ENCODE peak calls at places on chromosomes 11 and 22, in seven cellular contexts. O, Z, J, R, C, U and Y are unnamed samples.

GRCh38 chr11:103537904-103538502 is 428.8 kb downstream of the DYNC2H1 start:
- DNase-seq in O (peak), Z (no peak), J (peak), R (peak), C (no peak), U (peak), Y (peak)

GRCh38 chr11:95835768-95836488 is 45.6 kb downstream of the CEP57 start:
- DNase-seq in O (peak), Z (peak), J (peak), R (peak), C (peak), U (peak), Y (peak)

GRCh38 chr11:123570939-123571590 is 83.4 kb downstream of the SCN3B start:
- DNase-seq in O (no peak), Z (no peak), J (no peak), R (no peak), C (no peak), U (no peak), Y (no peak)

GRCh38 chr11:107619926-107620325 is 29.0 kb downstream of the ELMOD1 start:
- DNase-seq in O (peak), Z (peak), J (no peak), R (peak), C (no peak), U (no peak), Y (no peak)

GRCh38 chr11:130151196-130151595 is 8.4 kb upstream of the ST14 start:
- DNase-seq in O (no peak), Z (no peak), J (no peak), R (no peak), C (no peak), U (no peak), Y (no peak)

GRCh38 chr11:123833095-123833494 is 26.9 kb upstream of the OR6M1 start:
- DNase-seq in O (no peak), Z (no peak), J (no peak), R (no peak), C (no peak), U (no peak), Y (no peak)

GRCh38 chr11:43574949-43575915 is 105.3 kb upstream of the HSD17B12 start:
- DNase-seq in O (peak), Z (peak), J (no peak), R (peak), C (no peak), U (no peak), Y (no peak)

GRCh38 chr22:47048123-47049077 is 285.9 kb downstream of the TBC1D22A start:
- DNase-seq in O (no peak), Z (no peak), J (no peak), R (no peak), C (no peak), U (no peak), Y (no peak)

GRCh38 chr11:77174559-77174958 is 46.5 kb downstream of the MYO7A start:
- DNase-seq in O (no peak), Z (no peak), J (no peak), R (no peak), C (no peak), U (no peak), Y (no peak)

DNA sequence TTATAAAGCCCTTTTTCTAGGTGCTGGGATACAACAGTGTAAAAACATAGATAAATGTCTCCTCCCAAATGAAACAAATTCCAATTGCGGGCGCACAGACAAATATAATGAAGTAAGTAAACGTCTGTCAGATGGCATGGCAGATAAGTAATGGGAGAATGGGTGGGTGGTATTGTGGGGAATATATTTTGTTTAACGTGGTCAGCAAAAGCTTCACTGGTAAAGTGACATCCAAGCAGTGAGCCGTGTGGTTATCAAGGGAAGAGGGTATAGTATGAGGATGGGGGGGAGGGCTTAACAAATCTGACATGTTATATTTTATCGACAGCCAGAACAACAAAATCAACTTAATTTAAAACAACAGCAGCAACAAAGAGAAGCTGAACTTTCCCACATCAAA is 1.2 kb downstream of the SVIP start:
- DNase-seq in O (no peak), Z (no peak), J (no peak), R (no peak), C (peak), U (no peak), Y (no peak)
- H3K9ac ChIP-seq in O (no peak), Z (no peak), J (no peak), R (no peak), C (peak), U (peak), Y (peak)

DNA sequence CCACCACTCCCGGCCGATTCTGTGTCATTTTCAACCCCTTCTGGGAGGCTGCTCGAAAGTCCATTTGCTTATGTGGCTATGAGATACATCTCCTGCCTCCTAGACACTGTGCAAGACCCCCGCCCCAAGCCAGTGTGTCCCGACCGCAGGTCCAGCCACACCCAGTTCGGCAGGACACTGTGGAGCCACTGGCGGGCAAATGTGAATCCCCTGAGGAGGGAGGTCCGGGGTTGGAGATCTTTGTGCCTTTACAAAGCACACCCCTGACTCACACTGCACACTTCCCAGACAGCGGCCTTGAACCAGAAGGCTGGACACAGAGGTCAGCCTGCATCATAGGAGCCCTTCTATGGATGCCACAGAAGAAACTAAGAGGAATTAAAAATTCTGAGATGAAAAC is 17.4 kb downstream of the FXYD6 start:
- DNase-seq in O (no peak), Z (no peak), J (no peak), R (no peak), C (no peak), U (no peak), Y (no peak)
- H3K4me3 ChIP-seq in O (no peak), Z (no peak), J (no peak), R (no peak), C (no peak), U (no peak), Y (no peak)

GRCh38 chr11:62879554-62879953 is 1.1 kb upstream of the SLC3A2 start:
- DNase-seq in O (no peak), Z (no peak), J (no peak), R (peak), C (no peak), U (no peak), Y (no peak)
- H3K9ac ChIP-seq in O (peak), Z (no peak), J (peak), R (peak), C (peak), U (peak), Y (no peak)

GRCh38 chr22:26689553-26690301 is 32.3 kb downstream of the MIAT start:
- DNase-seq in O (no peak), Z (no peak), J (peak), R (no peak), C (no peak), U (no peak), Y (no peak)
- H3K4me3 ChIP-seq in O (no peak), Z (no peak), J (no peak), R (no peak), C (no peak), U (no peak), Y (no peak)

DNA sequence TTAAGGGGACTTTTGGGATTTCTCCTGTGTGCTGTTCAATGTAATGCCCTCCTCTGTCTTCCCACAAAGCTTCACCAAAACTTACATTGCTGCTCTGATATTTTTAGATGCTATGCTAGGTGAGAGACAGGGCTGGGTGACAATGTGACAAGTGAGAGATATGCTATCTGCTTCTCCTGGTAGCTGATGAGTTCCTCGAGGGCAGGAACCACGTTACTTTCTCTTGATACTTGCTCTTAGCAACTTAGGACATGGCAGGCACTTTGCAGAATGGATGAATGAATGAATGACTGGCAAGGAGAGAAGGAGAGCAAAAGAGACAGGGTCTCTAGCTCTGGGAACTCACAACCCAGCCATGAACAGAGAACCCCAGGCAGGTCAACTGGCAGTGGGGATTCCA is 115.4 kb downstream of the C11orf58 start:
- DNase-seq in O (no peak), Z (no peak), J (no peak), R (no peak), C (no peak), U (no peak), Y (no peak)
- H3K9ac ChIP-seq in O (no peak), Z (no peak), J (no peak), R (no peak), C (no peak), U (no peak), Y (no peak)